ENCODE peak calls at places on chromosomes 3 and 15, in eight cellular contexts. Y is substantia nigra; D is T-helper 2 cell; F is cardiac muscle cell; Q is stimulated activated CD4-positive, alpha-beta T cell treated with anti-CD3 and anti-CD28 coated beads, Interleukin-2, amount 100 ng/mL, for 24 hours; A is non-pigmented ciliary epithelial cell; M is Daoy; K is SJSA1. R is an unnamed sample.

GRCh38 chr3:168878655-168879054 is 782.9 kb upstream of the GOLIM4 start:
- DNase-seq in A (no peak), Q (no peak), K (no peak), F (peak), Y (no peak), M (peak), D (no peak), R (no peak)

GRCh38 chr3:186616299-186616617 is 3.4 kb downstream of the AHSG start:
- DNase-seq in M (no peak), A (no peak), D (no peak), K (no peak), F (no peak), Q (no peak), Y (no peak), R (no peak)

GRCh38 chr3:117355566-117355965 is 646.0 kb downstream of the TUSC7 start:
- DNase-seq in K (no peak), Y (no peak), A (no peak), F (peak), M (peak), Q (no peak), D (no peak), R (no peak)

GRCh38 chr3:81451611-81452010 is 309.8 kb downstream of the GBE1 start:
- DNase-seq in Q (no peak), M (no peak), Y (no peak), D (no peak), K (no peak), A (no peak), F (peak), R (no peak)

GRCh38 chr3:129795596-129795995 is 97.9 kb downstream of the TMCC1 start:
- DNase-seq in F (no peak), K (peak), Q (no peak), Y (no peak), D (no peak), A (no peak), M (peak), R (no peak)

GRCh38 chr3:191141728-191142127 is 57.3 kb upstream of the OSTN start:
- DNase-seq in Y (no peak), K (no peak), F (peak), D (no peak), Q (no peak), A (peak), M (peak), R (no peak)

GRCh38 chr3:30847589-30847988 is 46.9 kb downstream of the GADL1 start:
- DNase-seq in A (no peak), D (no peak), K (no peak), Y (no peak), Q (no peak), M (no peak), F (no peak), R (no peak)

GRCh38 chr3:10471337-10471721 is 34.1 kb downstream of the ATP2B2 start:
- DNase-seq in F (peak), Q (no peak), D (no peak), Y (no peak), A (no peak), M (peak), K (no peak), R (no peak)

GRCh38 chr15:56040081-56041035 is 46.9 kb upstream of the NEDD4 start:
- DNase-seq in M (peak), Y (no peak), A (peak), K (peak), Q (peak), F (peak), D (no peak), R (peak)

GRCh38 chr3:111173328-111173900 is 101.8 kb downstream of the NECTIN3 start:
- DNase-seq in A (peak), D (no peak), Y (no peak), F (no peak), Q (no peak), M (peak), K (no peak), R (no peak)

GRCh38 chr15:45921376-45921775 is 286.5 kb downstream of the SQOR start:
- DNase-seq in A (no peak), M (no peak), F (peak), D (no peak), K (no peak), Y (no peak), Q (no peak), R (no peak)

GRCh38 chr3:141414141-141414689 is 45.9 kb downstream of the ZBTB38 start:
- DNase-seq in F (peak), M (no peak), Y (no peak), K (no peak), A (no peak), Q (peak), D (no peak), R (no peak)

GRCh38 chr3:122356402-122356801 is 26.6 kb downstream of the MIX23 start:
- DNase-seq in K (no peak), Q (peak), M (peak), F (peak), A (no peak), D (no peak), Y (no peak), R (no peak)

GRCh38 chr3:162138509-162138908 is 641.9 kb downstream of the OTOL1 start:
- DNase-seq in M (no peak), F (no peak), Y (no peak), K (no peak), A (no peak), D (no peak), Q (no peak), R (no peak)

GRCh38 chr15:42313463-42313862 is 40.2 kb upstream of the TMEM87A start:
- DNase-seq in Q (no peak), Y (no peak), D (no peak), M (no peak), F (no peak), K (no peak), A (no peak), R (no peak)

R was measured in tibial nerve.